ENCODE peak calls at places on chromosomes 11 and 22, in seven cellular contexts. One of them, this sample, is unnamed.

GRCh38 chr11:47354913-47355282 is 2.4 kb upstream of the MYBPC3 start:
- DNase-seq in COR-L47: no peak
- DNase-seq in mesothelial cell of epicardium: no peak
- DNase-seq in central memory CD4-positive, alpha-beta T cell: no peak
- DNase-seq in EH: no peak
- DNase-seq in heart right ventricle: no peak
- DNase-seq in Daoy: no peak
- DNase-seq in this sample: no peak

GRCh38 chr11:111870887-111871692 is at the start of gene ALG9:
- DNase-seq in COR-L47: peak
- DNase-seq in mesothelial cell of epicardium: peak
- DNase-seq in central memory CD4-positive, alpha-beta T cell: peak
- DNase-seq in EH: peak
- DNase-seq in heart right ventricle: peak
- DNase-seq in Daoy: peak
- DNase-seq in this sample: peak

GRCh38 chr11:10318527-10318802 is 13.6 kb downstream of the ADM start:
- DNase-seq in COR-L47: peak
- DNase-seq in mesothelial cell of epicardium: no peak
- DNase-seq in central memory CD4-positive, alpha-beta T cell: no peak
- DNase-seq in EH: no peak
- DNase-seq in heart right ventricle: no peak
- DNase-seq in Daoy: no peak
- DNase-seq in this sample: no peak

GRCh38 chr11:78420255-78420764 is 2.7 kb upstream of the GAB2 start:
- DNase-seq in COR-L47: peak
- DNase-seq in mesothelial cell of epicardium: no peak
- DNase-seq in central memory CD4-positive, alpha-beta T cell: peak
- DNase-seq in EH: peak
- DNase-seq in heart right ventricle: peak
- DNase-seq in Daoy: peak
- DNase-seq in this sample: peak

GRCh38 chr11:6431861-6432260 is 8.9 kb downstream of the HPX start:
- DNase-seq in COR-L47: no peak
- DNase-seq in mesothelial cell of epicardium: no peak
- DNase-seq in central memory CD4-positive, alpha-beta T cell: no peak
- DNase-seq in EH: peak
- DNase-seq in heart right ventricle: no peak
- DNase-seq in Daoy: peak
- DNase-seq in this sample: no peak

GRCh38 chr11:120024586-120024985 is 113.3 kb downstream of the TRIM29 start:
- DNase-seq in COR-L47: no peak
- DNase-seq in mesothelial cell of epicardium: no peak
- DNase-seq in central memory CD4-positive, alpha-beta T cell: no peak
- DNase-seq in EH: no peak
- DNase-seq in heart right ventricle: no peak
- DNase-seq in Daoy: no peak
- DNase-seq in this sample: no peak

GRCh38 chr11:122661182-122661945 is 5.8 kb downstream of the UBASH3B start:
- DNase-seq in COR-L47: peak
- DNase-seq in mesothelial cell of epicardium: no peak
- DNase-seq in central memory CD4-positive, alpha-beta T cell: no peak
- DNase-seq in EH: peak
- DNase-seq in heart right ventricle: no peak
- DNase-seq in Daoy: no peak
- DNase-seq in this sample: no peak

GRCh38 chr11:126111458-126112116 is 48.9 kb upstream of the CDON start:
- DNase-seq in COR-L47: peak
- DNase-seq in mesothelial cell of epicardium: no peak
- DNase-seq in central memory CD4-positive, alpha-beta T cell: no peak
- DNase-seq in EH: no peak
- DNase-seq in heart right ventricle: peak
- DNase-seq in Daoy: no peak
- DNase-seq in this sample: no peak

GRCh38 chr11:7687386-7687785 is 14.1 kb upstream of the CYB5R2 start:
- DNase-seq in COR-L47: no peak
- DNase-seq in mesothelial cell of epicardium: no peak
- DNase-seq in central memory CD4-positive, alpha-beta T cell: no peak
- DNase-seq in EH: no peak
- DNase-seq in heart right ventricle: no peak
- DNase-seq in Daoy: no peak
- DNase-seq in this sample: no peak

GRCh38 chr11:20488352-20488751 is 100.8 kb downstream of the PRMT3 start:
- DNase-seq in COR-L47: peak
- DNase-seq in mesothelial cell of epicardium: no peak
- DNase-seq in central memory CD4-positive, alpha-beta T cell: no peak
- DNase-seq in EH: no peak
- DNase-seq in heart right ventricle: no peak
- DNase-seq in Daoy: no peak
- DNase-seq in this sample: no peak

GRCh38 chr22:35528967-35529366 is 11.7 kb upstream of the RASD2 start:
- DNase-seq in COR-L47: no peak
- DNase-seq in mesothelial cell of epicardium: no peak
- DNase-seq in central memory CD4-positive, alpha-beta T cell: no peak
- DNase-seq in EH: no peak
- DNase-seq in heart right ventricle: no peak
- DNase-seq in Daoy: no peak
- DNase-seq in this sample: no peak

GRCh38 chr11:113090716-113091577 is 129.7 kb downstream of the NCAM1 start:
- DNase-seq in COR-L47: peak
- DNase-seq in mesothelial cell of epicardium: no peak
- DNase-seq in central memory CD4-positive, alpha-beta T cell: no peak
- DNase-seq in EH: no peak
- DNase-seq in heart right ventricle: no peak
- DNase-seq in Daoy: peak
- DNase-seq in this sample: no peak